ENCODE peak calls at places on chromosome 17, in nine cellular contexts. One of them, this sample, is unnamed.

GRCh38 chr17:35238817-35239216 is 4.1 kb upstream of the SLFN5 start:
- DNase-seq in fibroblast of lung: peak
- DNase-seq in WTC11: no peak
- DNase-seq in AG09319: no peak
- DNase-seq in tibial nerve: no peak
- DNase-seq in fibroblast of pulmonary artery: peak
- DNase-seq in endothelial cell: no peak
- DNase-seq in progenitor cell of endocrine pancreas: no peak
- DNase-seq in AG10803: peak
- DNase-seq in this sample: no peak

GRCh38 chr17:28227278-28228108 is 91.5 kb upstream of the TMEM97 start:
- DNase-seq in fibroblast of lung: peak
- DNase-seq in WTC11: peak
- DNase-seq in AG09319: no peak
- DNase-seq in tibial nerve: no peak
- DNase-seq in fibroblast of pulmonary artery: peak
- DNase-seq in endothelial cell: peak
- DNase-seq in progenitor cell of endocrine pancreas: peak
- DNase-seq in AG10803: no peak
- DNase-seq in this sample: peak

GRCh38 chr17:43881176-43881575 is 26.2 kb downstream of the MPP2 start:
- DNase-seq in fibroblast of lung: no peak
- DNase-seq in WTC11: no peak
- DNase-seq in AG09319: no peak
- DNase-seq in tibial nerve: no peak
- DNase-seq in fibroblast of pulmonary artery: no peak
- DNase-seq in endothelial cell: no peak
- DNase-seq in progenitor cell of endocrine pancreas: no peak
- DNase-seq in AG10803: no peak
- DNase-seq in this sample: no peak

GRCh38 chr17:44219636-44220210 is at the start of gene UBTF:
- DNase-seq in fibroblast of lung: peak
- DNase-seq in WTC11: peak
- DNase-seq in AG09319: no peak
- DNase-seq in tibial nerve: no peak
- DNase-seq in fibroblast of pulmonary artery: peak
- DNase-seq in endothelial cell: peak
- DNase-seq in progenitor cell of endocrine pancreas: peak
- DNase-seq in AG10803: peak
- DNase-seq in this sample: peak

GRCh38 chr17:40466298-40466971 is 23.2 kb downstream of the IGFBP4 start:
- DNase-seq in fibroblast of lung: no peak
- DNase-seq in WTC11: no peak
- DNase-seq in AG09319: no peak
- DNase-seq in tibial nerve: no peak
- DNase-seq in fibroblast of pulmonary artery: no peak
- DNase-seq in endothelial cell: no peak
- DNase-seq in progenitor cell of endocrine pancreas: no peak
- DNase-seq in AG10803: no peak
- DNase-seq in this sample: no peak

GRCh38 chr17:75764711-75765421 is at the start of gene GALK1:
- DNase-seq in fibroblast of lung: peak
- DNase-seq in WTC11: peak
- DNase-seq in AG09319: no peak
- DNase-seq in tibial nerve: peak
- DNase-seq in fibroblast of pulmonary artery: peak
- DNase-seq in endothelial cell: peak
- DNase-seq in progenitor cell of endocrine pancreas: peak
- DNase-seq in AG10803: peak
- DNase-seq in this sample: peak

GRCh38 chr17:67753026-67753425 is 35.3 kb downstream of the NOL11 start:
- DNase-seq in fibroblast of lung: no peak
- DNase-seq in WTC11: peak
- DNase-seq in AG09319: no peak
- DNase-seq in tibial nerve: no peak
- DNase-seq in fibroblast of pulmonary artery: no peak
- DNase-seq in endothelial cell: no peak
- DNase-seq in progenitor cell of endocrine pancreas: no peak
- DNase-seq in AG10803: no peak
- DNase-seq in this sample: no peak

GRCh38 chr17:12917401-12917800 is 100.4 kb downstream of the ELAC2 start:
- DNase-seq in fibroblast of lung: no peak
- DNase-seq in WTC11: no peak
- DNase-seq in AG09319: no peak
- DNase-seq in tibial nerve: no peak
- DNase-seq in fibroblast of pulmonary artery: no peak
- DNase-seq in endothelial cell: no peak
- DNase-seq in progenitor cell of endocrine pancreas: no peak
- DNase-seq in AG10803: no peak
- DNase-seq in this sample: no peak

GRCh38 chr17:43533699-43534098 is 12.4 kb downstream of the ETV4 start:
- DNase-seq in fibroblast of lung: no peak
- DNase-seq in WTC11: no peak
- DNase-seq in AG09319: no peak
- DNase-seq in tibial nerve: no peak
- DNase-seq in fibroblast of pulmonary artery: no peak
- DNase-seq in endothelial cell: no peak
- DNase-seq in progenitor cell of endocrine pancreas: no peak
- DNase-seq in AG10803: no peak
- DNase-seq in this sample: no peak

GRCh38 chr17:48228720-48229119 is 121.2 kb downstream of the SNX11 start:
- DNase-seq in fibroblast of lung: no peak
- DNase-seq in WTC11: peak
- DNase-seq in AG09319: no peak
- DNase-seq in tibial nerve: no peak
- DNase-seq in fibroblast of pulmonary artery: no peak
- DNase-seq in endothelial cell: no peak
- DNase-seq in progenitor cell of endocrine pancreas: no peak
- DNase-seq in AG10803: no peak
- DNase-seq in this sample: no peak
- TF ChIP-seq CTCF in fibroblast of lung: no peak
- TF ChIP-seq CTCF in WTC11: no peak
- TF ChIP-seq CTCF in AG09319: no peak
- TF ChIP-seq CTCF in tibial nerve: no peak
- TF ChIP-seq CTCF in fibroblast of pulmonary artery: no peak
- TF ChIP-seq CTCF in endothelial cell: no peak
- TF ChIP-seq CTCF in progenitor cell of endocrine pancreas: peak
- TF ChIP-seq CTCF in AG10803: no peak
- TF ChIP-seq CTCF in this sample: no peak

GRCh38 chr17:60583008-60583407 is 17.0 kb upstream of the PPM1D start:
- DNase-seq in fibroblast of lung: no peak
- DNase-seq in WTC11: no peak
- DNase-seq in AG09319: no peak
- DNase-seq in tibial nerve: no peak
- DNase-seq in fibroblast of pulmonary artery: no peak
- DNase-seq in endothelial cell: no peak
- DNase-seq in progenitor cell of endocrine pancreas: no peak
- DNase-seq in AG10803: no peak
- DNase-seq in this sample: no peak

GRCh38 chr17:60579551-60579950 is 20.4 kb upstream of the PPM1D start:
- DNase-seq in fibroblast of lung: no peak
- DNase-seq in WTC11: no peak
- DNase-seq in AG09319: no peak
- DNase-seq in tibial nerve: no peak
- DNase-seq in fibroblast of pulmonary artery: no peak
- DNase-seq in endothelial cell: no peak
- DNase-seq in progenitor cell of endocrine pancreas: no peak
- DNase-seq in AG10803: no peak
- DNase-seq in this sample: no peak

GRCh38 chr17:60579090-60579489 is 20.9 kb upstream of the PPM1D start:
- DNase-seq in fibroblast of lung: peak
- DNase-seq in WTC11: no peak
- DNase-seq in AG09319: no peak
- DNase-seq in tibial nerve: no peak
- DNase-seq in fibroblast of pulmonary artery: peak
- DNase-seq in endothelial cell: no peak
- DNase-seq in progenitor cell of endocrine pancreas: no peak
- DNase-seq in AG10803: peak
- DNase-seq in this sample: no peak

GRCh38 chr17:60573139-60573975 is 26.6 kb upstream of the PPM1D start:
- DNase-seq in fibroblast of lung: no peak
- DNase-seq in WTC11: no peak
- DNase-seq in AG09319: no peak
- DNase-seq in tibial nerve: no peak
- DNase-seq in fibroblast of pulmonary artery: peak
- DNase-seq in endothelial cell: no peak
- DNase-seq in progenitor cell of endocrine pancreas: no peak
- DNase-seq in AG10803: peak
- DNase-seq in this sample: no peak

DNA sequence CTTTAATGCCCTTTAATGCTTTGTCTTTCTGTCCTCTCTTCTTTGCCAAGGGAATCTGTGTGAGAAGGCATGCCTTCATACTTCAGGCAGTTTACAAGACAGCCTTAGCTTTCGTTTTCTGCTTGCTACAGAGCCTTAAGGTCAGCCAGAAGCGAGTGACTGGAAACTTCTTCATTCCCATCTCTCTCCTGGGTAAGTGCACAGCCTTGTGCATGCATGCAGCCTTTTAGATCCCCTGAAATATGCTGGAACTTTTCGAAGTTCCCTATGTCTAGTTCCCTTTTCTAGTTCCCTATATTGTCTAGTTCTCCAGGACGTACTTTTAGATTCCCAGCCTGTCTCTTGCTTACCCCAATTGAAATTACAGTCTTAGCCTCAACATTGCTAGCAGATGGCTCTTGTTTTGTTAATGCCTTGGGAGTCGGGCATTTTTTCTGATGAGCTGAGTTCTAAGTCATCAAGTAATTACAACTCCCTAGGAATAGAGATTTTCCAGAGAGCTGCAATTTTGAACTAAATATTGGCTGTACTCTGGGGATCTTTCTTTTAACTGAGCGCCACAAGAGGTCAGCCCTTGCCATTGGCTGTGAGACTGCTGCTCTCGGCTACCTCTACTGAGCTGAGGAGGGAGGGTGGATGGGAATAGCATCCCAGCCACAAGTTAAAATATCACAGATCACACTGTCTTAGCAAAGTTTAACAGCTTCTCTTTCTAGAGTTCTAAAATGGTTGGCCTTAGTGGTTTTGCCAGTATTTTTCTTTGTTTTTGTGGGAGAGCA is 22.7 kb upstream of the PPM1D start:
- DNase-seq in fibroblast of lung: peak
- DNase-seq in WTC11: no peak
- DNase-seq in AG09319: no peak
- DNase-seq in tibial nerve: peak
- DNase-seq in fibroblast of pulmonary artery: peak
- DNase-seq in endothelial cell: no peak
- DNase-seq in progenitor cell of endocrine pancreas: no peak
- DNase-seq in AG10803: peak
- DNase-seq in this sample: no peak
- TF ChIP-seq CTCF in fibroblast of lung: peak
- TF ChIP-seq CTCF in WTC11: no peak
- TF ChIP-seq CTCF in AG09319: peak
- TF ChIP-seq CTCF in tibial nerve: peak
- TF ChIP-seq CTCF in fibroblast of pulmonary artery: peak
- TF ChIP-seq CTCF in endothelial cell: no peak
- TF ChIP-seq CTCF in progenitor cell of endocrine pancreas: no peak
- TF ChIP-seq CTCF in AG10803: peak
- TF ChIP-seq CTCF in this sample: no peak

DNA sequence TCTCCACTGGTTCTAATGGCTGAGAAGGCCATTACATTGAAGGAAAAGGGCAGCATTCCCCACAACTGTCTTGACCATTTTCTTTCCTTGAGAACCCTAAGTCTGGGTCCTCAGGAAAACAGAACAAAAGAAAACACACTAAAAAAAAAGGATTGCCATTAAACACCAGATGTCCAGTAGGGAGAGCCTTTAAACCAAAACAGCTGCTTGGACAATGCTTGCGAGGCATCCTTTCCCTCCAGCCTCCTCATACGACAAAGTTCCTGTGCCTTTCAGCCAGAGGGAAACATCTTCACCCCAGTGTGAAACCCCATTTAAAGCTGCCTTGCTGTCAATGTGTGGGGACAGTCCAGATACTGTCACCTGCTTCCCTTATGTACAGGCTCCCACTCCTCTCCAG is 74.3 kb downstream of the MMD start:
- DNase-seq in fibroblast of lung: no peak
- DNase-seq in WTC11: no peak
- DNase-seq in AG09319: no peak
- DNase-seq in tibial nerve: no peak
- DNase-seq in fibroblast of pulmonary artery: no peak
- DNase-seq in endothelial cell: no peak
- DNase-seq in progenitor cell of endocrine pancreas: no peak
- DNase-seq in AG10803: peak
- DNase-seq in this sample: no peak
- TF ChIP-seq CTCF in fibroblast of lung: no peak
- TF ChIP-seq CTCF in WTC11: no peak
- TF ChIP-seq CTCF in AG09319: no peak
- TF ChIP-seq CTCF in tibial nerve: no peak
- TF ChIP-seq CTCF in fibroblast of pulmonary artery: no peak
- TF ChIP-seq CTCF in endothelial cell: no peak
- TF ChIP-seq CTCF in progenitor cell of endocrine pancreas: no peak
- TF ChIP-seq CTCF in AG10803: no peak
- TF ChIP-seq CTCF in this sample: no peak

GRCh38 chr17:21823643-21824042 is 131.3 kb downstream of the KCNJ18 start:
- DNase-seq in fibroblast of lung: no peak
- DNase-seq in WTC11: no peak
- DNase-seq in AG09319: no peak
- DNase-seq in tibial nerve: no peak
- DNase-seq in fibroblast of pulmonary artery: no peak
- DNase-seq in endothelial cell: no peak
- DNase-seq in progenitor cell of endocrine pancreas: no peak
- DNase-seq in AG10803: no peak
- DNase-seq in this sample: no peak
- TF ChIP-seq CTCF in fibroblast of lung: no peak
- TF ChIP-seq CTCF in WTC11: no peak
- TF ChIP-seq CTCF in AG09319: no peak
- TF ChIP-seq CTCF in tibial nerve: no peak
- TF ChIP-seq CTCF in fibroblast of pulmonary artery: no peak
- TF ChIP-seq CTCF in endothelial cell: no peak
- TF ChIP-seq CTCF in progenitor cell of endocrine pancreas: no peak
- TF ChIP-seq CTCF in AG10803: no peak
- TF ChIP-seq CTCF in this sample: no peak

GRCh38 chr17:79167486-79167885 is 92.9 kb downstream of the ENGASE start:
- DNase-seq in fibroblast of lung: no peak
- DNase-seq in WTC11: no peak
- DNase-seq in AG09319: no peak
- DNase-seq in tibial nerve: no peak
- DNase-seq in fibroblast of pulmonary artery: no peak
- DNase-seq in endothelial cell: no peak
- DNase-seq in progenitor cell of endocrine pancreas: no peak
- DNase-seq in AG10803: no peak
- DNase-seq in this sample: no peak
- TF ChIP-seq CTCF in fibroblast of lung: no peak
- TF ChIP-seq CTCF in WTC11: no peak
- TF ChIP-seq CTCF in AG09319: no peak
- TF ChIP-seq CTCF in tibial nerve: no peak
- TF ChIP-seq CTCF in fibroblast of pulmonary artery: no peak
- TF ChIP-seq CTCF in endothelial cell: no peak
- TF ChIP-seq CTCF in progenitor cell of endocrine pancreas: no peak
- TF ChIP-seq CTCF in AG10803: no peak
- TF ChIP-seq CTCF in this sample: no peak

GRCh38 chr17:54666559-54666958 is 234.1 kb upstream of the TOM1L1 start:
- DNase-seq in fibroblast of lung: no peak
- DNase-seq in WTC11: no peak
- DNase-seq in AG09319: no peak
- DNase-seq in tibial nerve: no peak
- DNase-seq in fibroblast of pulmonary artery: no peak
- DNase-seq in endothelial cell: no peak
- DNase-seq in progenitor cell of endocrine pancreas: no peak
- DNase-seq in AG10803: no peak
- DNase-seq in this sample: no peak
- TF ChIP-seq CTCF in fibroblast of lung: no peak
- TF ChIP-seq CTCF in WTC11: no peak
- TF ChIP-seq CTCF in AG09319: no peak
- TF ChIP-seq CTCF in tibial nerve: no peak
- TF ChIP-seq CTCF in fibroblast of pulmonary artery: no peak
- TF ChIP-seq CTCF in endothelial cell: no peak
- TF ChIP-seq CTCF in progenitor cell of endocrine pancreas: peak
- TF ChIP-seq CTCF in AG10803: no peak
- TF ChIP-seq CTCF in this sample: no peak

This sample was measured in nephron progenitor cell.